ENCODE peak calls at places on chromosomes 2 and 18, in five cellular contexts. Z, B, H, C and A are unnamed samples. For H3K36me3, the result is how much of the 10 kb centered on the place peaks cover.

GRCh38 chr18:27674411-27674810 is 489.3 kb upstream of the CHST9 start:
- DNase-seq in Z (no peak), B (no peak), H (no peak), C (no peak), A (no peak)

GRCh38 chr2:216083464-216084279 is 2.0 kb downstream of the TMEM169 start:
- DNase-seq in Z (no peak), B (no peak), H (no peak), C (no peak), A (peak)

GRCh38 chr2:239537633-239538356 is 137.0 kb upstream of the HDAC4 start:
- DNase-seq in Z (no peak), B (no peak), H (no peak), C (no peak), A (no peak)

GRCh38 chr2:119753041-119753929 is 6.4 kb upstream of the PTPN4 start:
- DNase-seq in Z (peak), B (peak), H (no peak), C (no peak), A (no peak)

GRCh38 chr18:72871091-72871490 is 3.3 kb upstream of the NETO1 start:
- DNase-seq in Z (no peak), B (no peak), H (no peak), C (no peak), A (no peak)

GRCh38 chr2:230687498-230687897 is 25.1 kb upstream of the CAB39 start:
- DNase-seq in Z (no peak), B (no peak), H (no peak), C (no peak), A (no peak)

GRCh38 chr18:318791-319291 is 51.0 kb upstream of the THOC1 start:
- DNase-seq in Z (no peak), B (no peak), H (no peak), C (no peak), A (no peak)

GRCh38 chr2:64018715-64019082 is 529 bp downstream of the VPS54 start:
- DNase-seq in Z (peak), B (peak), H (no peak), C (peak), A (no peak)

GRCh38 chr2:173462908-173463840 is 108.5 kb downstream of the CDCA7 start:
- DNase-seq in Z (no peak), B (no peak), H (no peak), C (no peak), A (no peak)

GRCh38 chr2:157840568-157841156 is 35.5 kb downstream of the ACVR1 start:
- DNase-seq in Z (peak), B (no peak), H (peak), C (peak), A (peak)

GRCh38 chr2:176553685-176554106 is 284.5 kb downstream of the MTX2 start:
- DNase-seq in Z (peak), B (peak), H (peak), C (peak), A (peak)

GRCh38 chr2:232550351-232551261 is at the start of the genes EIF4E2 and TIGD1:
- DNase-seq in Z (peak), B (peak), H (peak), C (peak), A (peak)
- H3K36me3 ChIP-seq in Z (under half), B (under half), H (under half), C (under half), A (under half)

GRCh38 chr18:41881285-41881684 is 73.7 kb upstream of the PIK3C3 start:
- DNase-seq in Z (no peak), B (no peak), H (no peak), C (no peak), A (no peak)
- TF ChIP-seq CTCF in Z (no peak), B (no peak), H (no peak), C (no peak), A (no peak)

DNA sequence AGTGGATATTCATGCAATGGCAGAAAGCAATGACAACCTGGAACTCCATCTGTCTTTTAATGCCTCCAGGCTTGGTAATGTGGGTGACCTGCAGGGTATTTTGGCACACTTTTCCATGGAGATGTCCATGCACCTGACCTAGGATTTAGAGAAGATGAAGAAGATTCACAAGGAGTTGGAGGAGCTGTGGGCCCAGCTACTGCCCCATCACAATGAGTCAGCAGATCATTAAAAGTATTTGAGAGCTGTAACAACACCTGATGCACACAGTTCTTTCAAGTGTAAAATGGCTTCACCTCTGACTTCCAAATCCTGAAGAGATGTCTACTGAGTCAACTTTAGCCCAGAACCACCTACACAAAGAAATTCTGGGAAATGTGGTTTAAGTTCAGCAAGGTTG is 22.1 kb upstream of the OSR1 start:
- DNase-seq in Z (no peak), B (no peak), H (no peak), C (no peak), A (no peak)
- H3K4me3 ChIP-seq in Z (no peak), B (no peak), H (no peak), C (no peak), A (no peak)

GRCh38 chr18:58370096-58370495 is 258.8 kb downstream of the ALPK2 start:
- DNase-seq in Z (no peak), B (no peak), H (no peak), C (no peak), A (no peak)
- H3K36me3 ChIP-seq in Z (under half), B (under half), H (under half), C (half or more), A (under half)

DNA sequence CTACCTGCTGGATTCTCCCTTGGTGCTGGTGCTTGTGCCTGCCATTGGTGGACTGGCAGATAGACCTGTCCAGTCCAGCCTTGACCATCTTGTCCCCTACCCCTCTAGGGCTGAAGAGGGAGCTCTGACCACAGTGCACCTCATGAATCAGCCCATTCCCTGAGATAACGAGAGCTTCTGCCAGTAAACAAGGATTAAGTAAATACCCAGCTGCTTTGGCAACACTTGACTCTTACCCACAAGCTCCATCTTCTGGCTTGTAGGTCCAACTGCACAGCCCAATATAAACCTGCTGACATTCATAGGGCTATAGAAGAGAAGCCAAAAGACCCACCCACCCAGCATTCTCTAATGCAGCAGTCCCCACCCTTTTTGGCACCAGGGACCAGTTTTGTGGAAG is 186.4 kb downstream of the PIK3C3 start:
- DNase-seq in Z (no peak), B (no peak), H (no peak), C (no peak), A (no peak)
- TF ChIP-seq CTCF in Z (no peak), B (no peak), H (no peak), C (no peak), A (no peak)

DNA sequence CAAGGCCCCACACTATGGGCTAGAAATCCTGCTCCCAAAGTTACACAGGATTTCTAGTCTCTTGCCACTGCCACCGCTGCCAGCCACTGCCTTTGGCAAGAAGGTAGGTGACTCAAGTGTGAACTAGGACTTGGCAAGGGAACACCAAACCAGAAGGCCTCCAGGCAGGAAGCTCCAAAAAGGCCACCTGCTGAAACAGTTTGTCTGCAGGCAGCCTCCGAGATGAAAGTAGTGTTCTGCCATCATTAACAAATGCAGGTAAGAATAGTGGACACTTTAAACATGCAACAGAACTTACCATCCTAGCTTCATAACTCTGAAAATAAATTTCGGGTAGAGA is 3.9 kb downstream of the ANKRD44 start:
- DNase-seq in Z (peak), B (peak), H (no peak), C (peak), A (no peak)
- H3K4me3 ChIP-seq in Z (no peak), B (no peak), H (no peak), C (no peak), A (no peak)

GRCh38 chr2:241522477-241522876 is 14.1 kb upstream of the STK25 start:
- DNase-seq in Z (no peak), B (no peak), H (no peak), C (no peak), A (no peak)
- H3K36me3 ChIP-seq in Z (under half), B (under half), H (under half), C (under half), A (under half)